ENCODE peak calls at places on chromosomes 3 and 15, in six cellular contexts. K is A549, A is endothelial cell of umbilical vein, S is K562, D is GM12878, V is HepG2. P is an unnamed sample.

GRCh38 chr3:124812291-124813265 is 74.6 kb downstream of the ITGB5 start:
- DNase-seq in K (peak), A (peak), S (peak), D (no peak), V (peak), P (peak)

GRCh38 chr3:64163019-64163754 is 62.1 kb downstream of the PRICKLE2 start:
- DNase-seq in K (no peak), A (no peak), S (no peak), D (no peak), V (no peak), P (no peak)

GRCh38 chr3:185353823-185354614 is 8.9 kb upstream of the MAP3K13 start:
- DNase-seq in K (peak), A (peak), S (peak), D (peak), V (peak), P (peak)

GRCh38 chr3:72938471-72939265 is 50.8 kb downstream of the GXYLT2 start:
- DNase-seq in K (peak), A (peak), S (peak), D (no peak), V (peak), P (peak)

GRCh38 chr15:31379577-31379976 is 52.9 kb downstream of the KLF13 start:
- DNase-seq in K (no peak), A (no peak), S (no peak), D (no peak), V (no peak), P (no peak)

GRCh38 chr3:132530624-132531023 is 66.4 kb upstream of the ACKR4 start:
- DNase-seq in K (no peak), A (no peak), S (no peak), D (no peak), V (no peak), P (no peak)

GRCh38 chr15:90959894-90960293 is 5.2 kb downstream of the RCCD1 start:
- DNase-seq in K (no peak), A (no peak), S (no peak), D (no peak), V (no peak), P (no peak)

GRCh38 chr3:47342156-47342555 is 38.7 kb upstream of the PTPN23 start:
- DNase-seq in K (no peak), A (no peak), S (no peak), D (no peak), V (no peak), P (no peak)

GRCh38 chr15:77830041-77830440 is 197.3 kb upstream of the LINGO1 start:
- DNase-seq in K (no peak), A (no peak), S (no peak), D (no peak), V (no peak), P (no peak)

GRCh38 chr15:85094685-85095084 is 113.0 kb downstream of the PDE8A start:
- DNase-seq in K (no peak), A (no peak), S (no peak), D (no peak), V (no peak), P (no peak)

GRCh38 chr15:25734680-25735355 is 128.3 kb downstream of the ATP10A start:
- DNase-seq in K (no peak), A (no peak), S (no peak), D (no peak), V (no peak), P (no peak)

GRCh38 chr15:25250011-25250596 is 188.7 kb downstream of the UBE3A start:
- DNase-seq in K (no peak), A (no peak), S (no peak), D (no peak), V (no peak), P (no peak)

GRCh38 chr3:186385856-186386602 is 24.0 kb upstream of the DGKG start:
- DNase-seq in K (no peak), A (no peak), S (no peak), D (no peak), V (no peak), P (no peak)

GRCh38 chr3:133040696-133041523 is 2.7 kb downstream of the TMEM108 start:
- DNase-seq in K (peak), A (peak), S (peak), D (peak), V (peak), P (peak)

GRCh38 chr3:37905346-37905745 is 43.7 kb downstream of the CTDSPL start:
- DNase-seq in K (no peak), A (no peak), S (no peak), D (no peak), V (no peak), P (no peak)

GRCh38 chr3:73484656-73485248 is 140.0 kb downstream of the PDZRN3 start:
- DNase-seq in K (no peak), A (no peak), S (no peak), D (peak), V (no peak), P (no peak)

GRCh38 chr3:468172-468571 is 271.6 kb downstream of the CHL1 start:
- DNase-seq in K (no peak), A (no peak), S (no peak), D (no peak), V (no peak), P (peak)

GRCh38 chr15:83424101-83424500 is 23.0 kb upstream of the SH3GL3 start:
- DNase-seq in K (no peak), A (no peak), S (no peak), D (no peak), V (no peak), P (no peak)

GRCh38 chr15:62899090-62899493 is 143.5 kb upstream of the TPM1 start:
- DNase-seq in K (no peak), A (no peak), S (no peak), D (no peak), V (peak), P (no peak)

GRCh38 chr3:37054370-37054769 is 61.1 kb downstream of the MLH1 start:
- DNase-seq in K (peak), A (peak), S (peak), D (peak), V (no peak), P (peak)

GRCh38 chr3:134839422-134839821 is 44.4 kb downstream of the EPHB1 start:
- DNase-seq in K (no peak), A (no peak), S (no peak), D (no peak), V (no peak), P (no peak)

GRCh38 chr3:15098503-15099363 is at the start of gene RBSN:
- DNase-seq in K (peak), A (peak), S (peak), D (peak), V (peak), P (peak)
- TF ChIP-seq POLR2A in K (peak), A (peak), S (peak), D (peak), V (peak), P (peak)

DNA sequence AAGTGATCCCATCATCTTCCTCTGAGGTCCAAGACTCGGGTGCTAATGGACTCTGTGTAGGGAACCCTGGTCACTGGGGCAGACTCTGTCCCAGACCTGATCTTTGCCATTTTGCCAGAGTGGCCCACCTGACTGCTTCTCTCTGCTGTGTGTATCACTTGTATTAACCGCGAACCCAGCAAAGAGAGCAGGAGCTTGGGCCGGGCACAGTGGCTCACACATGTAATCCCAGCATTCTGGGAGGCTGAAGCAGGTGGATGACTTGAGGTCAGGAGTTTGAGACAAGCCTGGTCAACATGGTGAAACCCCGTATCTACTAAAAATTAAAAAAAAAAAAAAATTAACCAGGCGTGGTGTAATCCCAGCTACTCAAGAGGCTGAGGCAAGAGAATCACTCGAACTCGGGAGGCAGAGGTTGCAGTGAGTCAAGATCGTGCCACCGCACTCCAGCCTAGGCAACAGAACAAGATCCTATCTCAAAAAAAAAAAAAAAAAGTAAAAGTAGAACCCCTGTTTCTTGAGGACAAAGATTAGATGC is 32.9 kb upstream of the CYP11A1 start:
- DNase-seq in K (no peak), A (no peak), S (no peak), D (no peak), V (no peak), P (peak)
- TF ChIP-seq MYC in K (no peak), A (no peak), S (no peak), D (no peak), V (no peak), P (no peak)

GRCh38 chr15:81000626-81001179 is at the start of gene TLNRD1:
- DNase-seq in K (peak), A (peak), S (peak), D (no peak), V (peak), P (peak)
- TF ChIP-seq POLR2A in K (peak), A (peak), S (peak), D (peak), V (peak), P (peak)

GRCh38 chr3:77207753-77208152 is 167.9 kb downstream of the ROBO2 start:
- DNase-seq in K (no peak), A (no peak), S (no peak), D (no peak), V (no peak), P (no peak)

GRCh38 chr3:77203876-77204275 is 164.0 kb downstream of the ROBO2 start:
- DNase-seq in K (no peak), A (no peak), S (no peak), D (no peak), V (no peak), P (no peak)

DNA sequence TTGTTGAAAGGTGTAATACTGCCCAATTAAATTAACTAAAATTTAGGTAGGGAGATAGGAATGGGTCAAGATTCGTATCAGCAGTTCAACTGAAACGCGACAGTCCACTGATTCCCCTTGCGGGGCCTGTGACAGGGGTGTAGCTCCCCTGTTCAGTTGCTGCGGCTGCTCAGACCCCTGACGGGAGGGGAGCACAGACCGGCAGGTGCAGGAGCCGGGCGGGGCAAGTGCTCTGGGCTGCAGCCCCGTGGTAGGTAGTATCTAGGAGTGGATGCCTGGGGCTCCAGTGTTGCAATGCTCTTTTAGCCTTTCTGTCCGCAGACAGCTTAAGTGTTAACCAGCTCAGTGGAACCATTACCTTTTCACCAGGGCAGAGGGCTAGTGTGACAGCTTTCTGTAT is 164.9 kb downstream of the ROBO2 start:
- DNase-seq in K (no peak), A (no peak), S (no peak), D (no peak), V (no peak), P (no peak)
- TF ChIP-seq MYC in K (no peak), A (no peak), S (no peak), D (no peak), V (no peak), P (no peak)

DNA sequence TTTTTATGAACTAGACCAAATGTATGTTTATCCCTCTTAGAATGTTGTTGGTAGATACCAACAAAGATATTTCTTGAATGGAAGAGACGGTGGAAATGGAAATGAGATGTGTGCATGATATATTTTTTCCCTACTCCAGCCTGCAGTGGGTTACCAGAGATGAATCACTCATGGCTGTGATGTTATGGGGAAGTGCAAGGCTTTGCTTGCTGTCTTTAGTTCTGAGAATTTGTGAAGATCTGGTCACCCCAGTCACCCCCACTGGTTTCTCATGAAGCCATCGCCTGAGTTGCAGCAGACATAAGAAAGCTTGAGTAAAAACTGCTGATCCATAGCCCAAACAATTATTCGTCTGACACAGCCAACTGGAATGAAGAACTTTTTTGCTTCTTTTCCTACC is 78.1 kb upstream of the EOMES start:
- DNase-seq in K (no peak), A (no peak), S (no peak), D (no peak), V (no peak), P (no peak)
- TF ChIP-seq POLR2A in K (no peak), A (no peak), S (no peak), D (no peak), V (no peak), P (no peak)

DNA sequence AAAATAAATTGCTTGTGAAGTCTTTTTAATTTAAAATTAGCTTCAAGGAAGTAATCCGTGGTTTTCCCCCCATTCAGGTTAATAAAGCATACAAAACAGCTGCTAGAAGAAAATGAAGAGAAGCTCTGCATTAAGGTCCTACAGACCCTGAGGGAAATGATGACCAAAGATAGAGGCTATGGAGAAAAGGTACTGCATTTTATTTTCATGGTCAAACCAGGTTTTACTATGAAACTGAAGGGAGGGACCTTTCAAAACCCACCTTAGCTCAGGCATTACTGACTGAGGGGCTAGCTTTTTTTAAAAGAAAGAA is 218.5 kb downstream of the ITPR1 start:
- DNase-seq in K (no peak), A (no peak), S (no peak), D (no peak), V (no peak), P (no peak)
- TF ChIP-seq MYC in K (no peak), A (no peak), S (no peak), D (no peak), V (no peak), P (no peak)

P was measured in NB4.